ENCODE peak calls at places on chromosomes 4 and X, in four cellular contexts. T is HEK293T, P is NCI-H774, Q is sigmoid colon. H is an unnamed sample.

GRCh38 chrX:281166-281999 is at the start of gene PLCXD1:
- DNase-seq in T (no peak), P (no peak), Q (peak; percentile 52), H (no peak)

GRCh38 chrX:130025256-130025655 is 42.8 kb downstream of the BCORL1 start:
- DNase-seq in T (peak; percentile 31), P (no peak), Q (no peak), H (no peak)

GRCh38 chr4:114108869-114109268 is 129.4 kb upstream of the ARSJ start:
- DNase-seq in T (no peak), P (no peak), Q (no peak), H (no peak)

GRCh38 chrX:15146515-15146914 is 123.4 kb downstream of the ASB9 start:
- DNase-seq in T (peak; percentile 45), P (no peak), Q (no peak), H (peak; percentile 44)

GRCh38 chrX:119455264-119455663 is 13.0 kb upstream of the SLC25A5 start:
- DNase-seq in T (no peak), P (no peak), Q (no peak), H (no peak)

GRCh38 chr4:119498520-119498919 is 130.1 kb downstream of the PDE5A start:
- DNase-seq in T (no peak), P (no peak), Q (peak; percentile 75), H (no peak)

GRCh38 chrX:151878574-151878973 is 34.1 kb upstream of the MAGEA4 start:
- DNase-seq in T (no peak), P (no peak), Q (no peak), H (no peak)

GRCh38 chrX:81215685-81216084 is 13.8 kb downstream of the SH3BGRL start:
- DNase-seq in T (no peak), P (no peak), Q (no peak), H (no peak)

GRCh38 chrX:46698691-46699090 is 60.2 kb downstream of the SLC9A7 start:
- DNase-seq in T (no peak), P (no peak), Q (no peak), H (no peak)

GRCh38 chr4:242121-242848 is 63.0 kb downstream of the ZNF732 start:
- DNase-seq in T (peak; percentile 52), P (peak; percentile 73), Q (peak; percentile 84), H (peak; percentile 63)

GRCh38 chr4:38667005-38667771 is 3.2 kb downstream of the KLF3 start:
- DNase-seq in T (peak; percentile 35), P (peak; percentile 86), Q (peak; percentile 94), H (peak; percentile 98)

GRCh38 chr4:166941629-166942028 is 292.7 kb downstream of the SPOCK3 start:
- DNase-seq in T (no peak), P (no peak), Q (no peak), H (no peak)

H was measured in OCI-M1.